ENCODE peak calls at places on chromosomes 13 and 19, in seven cellular contexts. One of them, this sample, is unnamed.

GRCh38 chr19:2237869-2238153 is 1.2 kb downstream of the SF3A2 start:
- DNase-seq in stimulated activated CD4-positive, alpha-beta T cell treated with anti-CD3 and anti-CD28 coated beads, Interleukin-4, amount 100 ng/mL, for 48 hours: no peak
- DNase-seq in cardiac muscle cell: no peak
- DNase-seq in NCI-H748 treated with DMSO at 0.1 percent for 48 hours: no peak
- DNase-seq in SHP77 treated with DMSO at 0.1 percent for 48 hours: no peak
- DNase-seq in ecto neural progenitor cell: no peak
- DNase-seq in activated naive CD8-positive, alpha-beta T cell treated with anti-CD3 and anti-CD28 coated beads, Interleukin-2, amount 50 U/mL, for 24 hours: no peak
- DNase-seq in this sample: no peak

GRCh38 chr13:110506396-110506795 is 55.1 kb downstream of the RAB20 start:
- DNase-seq in stimulated activated CD4-positive, alpha-beta T cell treated with anti-CD3 and anti-CD28 coated beads, Interleukin-4, amount 100 ng/mL, for 48 hours: no peak
- DNase-seq in cardiac muscle cell: no peak
- DNase-seq in NCI-H748 treated with DMSO at 0.1 percent for 48 hours: no peak
- DNase-seq in SHP77 treated with DMSO at 0.1 percent for 48 hours: no peak
- DNase-seq in ecto neural progenitor cell: no peak
- DNase-seq in activated naive CD8-positive, alpha-beta T cell treated with anti-CD3 and anti-CD28 coated beads, Interleukin-2, amount 50 U/mL, for 24 hours: no peak
- DNase-seq in this sample: no peak

GRCh38 chr13:60018536-60018935 is 145.2 kb downstream of the DIAPH3 start:
- DNase-seq in stimulated activated CD4-positive, alpha-beta T cell treated with anti-CD3 and anti-CD28 coated beads, Interleukin-4, amount 100 ng/mL, for 48 hours: no peak
- DNase-seq in cardiac muscle cell: no peak
- DNase-seq in NCI-H748 treated with DMSO at 0.1 percent for 48 hours: no peak
- DNase-seq in SHP77 treated with DMSO at 0.1 percent for 48 hours: no peak
- DNase-seq in ecto neural progenitor cell: no peak
- DNase-seq in activated naive CD8-positive, alpha-beta T cell treated with anti-CD3 and anti-CD28 coated beads, Interleukin-2, amount 50 U/mL, for 24 hours: no peak
- DNase-seq in this sample: no peak

GRCh38 chr13:91127995-91128394 is 219.5 kb upstream of the MIR17HG start:
- DNase-seq in stimulated activated CD4-positive, alpha-beta T cell treated with anti-CD3 and anti-CD28 coated beads, Interleukin-4, amount 100 ng/mL, for 48 hours: no peak
- DNase-seq in cardiac muscle cell: no peak
- DNase-seq in NCI-H748 treated with DMSO at 0.1 percent for 48 hours: no peak
- DNase-seq in SHP77 treated with DMSO at 0.1 percent for 48 hours: no peak
- DNase-seq in ecto neural progenitor cell: no peak
- DNase-seq in activated naive CD8-positive, alpha-beta T cell treated with anti-CD3 and anti-CD28 coated beads, Interleukin-2, amount 50 U/mL, for 24 hours: no peak
- DNase-seq in this sample: no peak

GRCh38 chr19:19817357-19817756 is 4.2 kb downstream of the ZNF506 start:
- DNase-seq in stimulated activated CD4-positive, alpha-beta T cell treated with anti-CD3 and anti-CD28 coated beads, Interleukin-4, amount 100 ng/mL, for 48 hours: peak; percentile 47
- DNase-seq in cardiac muscle cell: no peak
- DNase-seq in NCI-H748 treated with DMSO at 0.1 percent for 48 hours: no peak
- DNase-seq in SHP77 treated with DMSO at 0.1 percent for 48 hours: no peak
- DNase-seq in ecto neural progenitor cell: no peak
- DNase-seq in activated naive CD8-positive, alpha-beta T cell treated with anti-CD3 and anti-CD28 coated beads, Interleukin-2, amount 50 U/mL, for 24 hours: peak; percentile 55
- DNase-seq in this sample: no peak

GRCh38 chr13:51373451-51373850 is 34.0 kb downstream of the SERPINE3 start:
- DNase-seq in stimulated activated CD4-positive, alpha-beta T cell treated with anti-CD3 and anti-CD28 coated beads, Interleukin-4, amount 100 ng/mL, for 48 hours: no peak
- DNase-seq in cardiac muscle cell: no peak
- DNase-seq in NCI-H748 treated with DMSO at 0.1 percent for 48 hours: no peak
- DNase-seq in SHP77 treated with DMSO at 0.1 percent for 48 hours: no peak
- DNase-seq in ecto neural progenitor cell: no peak
- DNase-seq in activated naive CD8-positive, alpha-beta T cell treated with anti-CD3 and anti-CD28 coated beads, Interleukin-2, amount 50 U/mL, for 24 hours: no peak
- DNase-seq in this sample: no peak

GRCh38 chr19:44666852-44667251 is 4.4 kb upstream of the CEACAM19 start:
- DNase-seq in stimulated activated CD4-positive, alpha-beta T cell treated with anti-CD3 and anti-CD28 coated beads, Interleukin-4, amount 100 ng/mL, for 48 hours: no peak
- DNase-seq in cardiac muscle cell: no peak
- DNase-seq in NCI-H748 treated with DMSO at 0.1 percent for 48 hours: no peak
- DNase-seq in SHP77 treated with DMSO at 0.1 percent for 48 hours: no peak
- DNase-seq in ecto neural progenitor cell: no peak
- DNase-seq in activated naive CD8-positive, alpha-beta T cell treated with anti-CD3 and anti-CD28 coated beads, Interleukin-2, amount 50 U/mL, for 24 hours: no peak
- DNase-seq in this sample: no peak

GRCh38 chr13:102856603-102857002 is 10.8 kb downstream of the ERCC5 start:
- DNase-seq in stimulated activated CD4-positive, alpha-beta T cell treated with anti-CD3 and anti-CD28 coated beads, Interleukin-4, amount 100 ng/mL, for 48 hours: no peak
- DNase-seq in cardiac muscle cell: no peak
- DNase-seq in NCI-H748 treated with DMSO at 0.1 percent for 48 hours: no peak
- DNase-seq in SHP77 treated with DMSO at 0.1 percent for 48 hours: no peak
- DNase-seq in ecto neural progenitor cell: no peak
- DNase-seq in activated naive CD8-positive, alpha-beta T cell treated with anti-CD3 and anti-CD28 coated beads, Interleukin-2, amount 50 U/mL, for 24 hours: no peak
- DNase-seq in this sample: no peak

GRCh38 chr13:43787518-43787891 is 733 bp upstream of the ENOX1 start:
- DNase-seq in stimulated activated CD4-positive, alpha-beta T cell treated with anti-CD3 and anti-CD28 coated beads, Interleukin-4, amount 100 ng/mL, for 48 hours: no peak
- DNase-seq in cardiac muscle cell: no peak
- DNase-seq in NCI-H748 treated with DMSO at 0.1 percent for 48 hours: no peak
- DNase-seq in SHP77 treated with DMSO at 0.1 percent for 48 hours: no peak
- DNase-seq in ecto neural progenitor cell: no peak
- DNase-seq in activated naive CD8-positive, alpha-beta T cell treated with anti-CD3 and anti-CD28 coated beads, Interleukin-2, amount 50 U/mL, for 24 hours: no peak
- DNase-seq in this sample: no peak

GRCh38 chr13:30053904-30054303 is 203.5 kb upstream of the UBL3 start:
- DNase-seq in stimulated activated CD4-positive, alpha-beta T cell treated with anti-CD3 and anti-CD28 coated beads, Interleukin-4, amount 100 ng/mL, for 48 hours: no peak
- DNase-seq in cardiac muscle cell: no peak
- DNase-seq in NCI-H748 treated with DMSO at 0.1 percent for 48 hours: no peak
- DNase-seq in SHP77 treated with DMSO at 0.1 percent for 48 hours: no peak
- DNase-seq in ecto neural progenitor cell: no peak
- DNase-seq in activated naive CD8-positive, alpha-beta T cell treated with anti-CD3 and anti-CD28 coated beads, Interleukin-2, amount 50 U/mL, for 24 hours: no peak
- DNase-seq in this sample: no peak

GRCh38 chr19:8512115-8512967 is 1.6 kb downstream of the ZNF414 start:
- DNase-seq in stimulated activated CD4-positive, alpha-beta T cell treated with anti-CD3 and anti-CD28 coated beads, Interleukin-4, amount 100 ng/mL, for 48 hours: no peak
- DNase-seq in cardiac muscle cell: no peak
- DNase-seq in NCI-H748 treated with DMSO at 0.1 percent for 48 hours: no peak
- DNase-seq in SHP77 treated with DMSO at 0.1 percent for 48 hours: peak; percentile 38
- DNase-seq in ecto neural progenitor cell: no peak
- DNase-seq in activated naive CD8-positive, alpha-beta T cell treated with anti-CD3 and anti-CD28 coated beads, Interleukin-2, amount 50 U/mL, for 24 hours: peak; percentile 43
- DNase-seq in this sample: no peak

GRCh38 chr19:28913626-28914025 is 299.3 kb downstream of the UQCRFS1 start:
- DNase-seq in stimulated activated CD4-positive, alpha-beta T cell treated with anti-CD3 and anti-CD28 coated beads, Interleukin-4, amount 100 ng/mL, for 48 hours: no peak
- DNase-seq in cardiac muscle cell: no peak
- DNase-seq in NCI-H748 treated with DMSO at 0.1 percent for 48 hours: no peak
- DNase-seq in SHP77 treated with DMSO at 0.1 percent for 48 hours: no peak
- DNase-seq in ecto neural progenitor cell: no peak
- DNase-seq in activated naive CD8-positive, alpha-beta T cell treated with anti-CD3 and anti-CD28 coated beads, Interleukin-2, amount 50 U/mL, for 24 hours: no peak
- DNase-seq in this sample: no peak

GRCh38 chr13:77207943-77208342 is 119.0 kb downstream of the MYCBP2 start:
- DNase-seq in stimulated activated CD4-positive, alpha-beta T cell treated with anti-CD3 and anti-CD28 coated beads, Interleukin-4, amount 100 ng/mL, for 48 hours: no peak
- DNase-seq in cardiac muscle cell: no peak
- DNase-seq in NCI-H748 treated with DMSO at 0.1 percent for 48 hours: no peak
- DNase-seq in SHP77 treated with DMSO at 0.1 percent for 48 hours: no peak
- DNase-seq in ecto neural progenitor cell: no peak
- DNase-seq in activated naive CD8-positive, alpha-beta T cell treated with anti-CD3 and anti-CD28 coated beads, Interleukin-2, amount 50 U/mL, for 24 hours: no peak
- DNase-seq in this sample: no peak

GRCh38 chr19:4589579-4590410 is 30.3 kb upstream of the SEMA6B start:
- DNase-seq in stimulated activated CD4-positive, alpha-beta T cell treated with anti-CD3 and anti-CD28 coated beads, Interleukin-4, amount 100 ng/mL, for 48 hours: no peak
- DNase-seq in cardiac muscle cell: peak; percentile 87
- DNase-seq in NCI-H748 treated with DMSO at 0.1 percent for 48 hours: no peak
- DNase-seq in SHP77 treated with DMSO at 0.1 percent for 48 hours: no peak
- DNase-seq in ecto neural progenitor cell: no peak
- DNase-seq in activated naive CD8-positive, alpha-beta T cell treated with anti-CD3 and anti-CD28 coated beads, Interleukin-2, amount 50 U/mL, for 24 hours: peak; percentile 23
- DNase-seq in this sample: no peak

GRCh38 chr19:45173816-45174215 is 4.2 kb downstream of the TRAPPC6A start:
- DNase-seq in stimulated activated CD4-positive, alpha-beta T cell treated with anti-CD3 and anti-CD28 coated beads, Interleukin-4, amount 100 ng/mL, for 48 hours: no peak
- DNase-seq in cardiac muscle cell: no peak
- DNase-seq in NCI-H748 treated with DMSO at 0.1 percent for 48 hours: no peak
- DNase-seq in SHP77 treated with DMSO at 0.1 percent for 48 hours: no peak
- DNase-seq in ecto neural progenitor cell: no peak
- DNase-seq in activated naive CD8-positive, alpha-beta T cell treated with anti-CD3 and anti-CD28 coated beads, Interleukin-2, amount 50 U/mL, for 24 hours: no peak
- DNase-seq in this sample: no peak

GRCh38 chr19:50994129-50994528 is 7.3 kb downstream of the KLK8 start:
- DNase-seq in stimulated activated CD4-positive, alpha-beta T cell treated with anti-CD3 and anti-CD28 coated beads, Interleukin-4, amount 100 ng/mL, for 48 hours: no peak
- DNase-seq in cardiac muscle cell: no peak
- DNase-seq in NCI-H748 treated with DMSO at 0.1 percent for 48 hours: no peak
- DNase-seq in SHP77 treated with DMSO at 0.1 percent for 48 hours: no peak
- DNase-seq in ecto neural progenitor cell: no peak
- DNase-seq in activated naive CD8-positive, alpha-beta T cell treated with anti-CD3 and anti-CD28 coated beads, Interleukin-2, amount 50 U/mL, for 24 hours: no peak
- DNase-seq in this sample: no peak

GRCh38 chr19:51794865-51795490 is at the start of gene FPR3:
- DNase-seq in stimulated activated CD4-positive, alpha-beta T cell treated with anti-CD3 and anti-CD28 coated beads, Interleukin-4, amount 100 ng/mL, for 48 hours: no peak
- DNase-seq in cardiac muscle cell: no peak
- DNase-seq in NCI-H748 treated with DMSO at 0.1 percent for 48 hours: no peak
- DNase-seq in SHP77 treated with DMSO at 0.1 percent for 48 hours: no peak
- DNase-seq in ecto neural progenitor cell: no peak
- DNase-seq in activated naive CD8-positive, alpha-beta T cell treated with anti-CD3 and anti-CD28 coated beads, Interleukin-2, amount 50 U/mL, for 24 hours: no peak
- DNase-seq in this sample: no peak

GRCh38 chr13:113625965-113626661 is 31.9 kb downstream of the ATP4B start:
- DNase-seq in stimulated activated CD4-positive, alpha-beta T cell treated with anti-CD3 and anti-CD28 coated beads, Interleukin-4, amount 100 ng/mL, for 48 hours: no peak
- DNase-seq in cardiac muscle cell: no peak
- DNase-seq in NCI-H748 treated with DMSO at 0.1 percent for 48 hours: no peak
- DNase-seq in SHP77 treated with DMSO at 0.1 percent for 48 hours: no peak
- DNase-seq in ecto neural progenitor cell: no peak
- DNase-seq in activated naive CD8-positive, alpha-beta T cell treated with anti-CD3 and anti-CD28 coated beads, Interleukin-2, amount 50 U/mL, for 24 hours: no peak
- DNase-seq in this sample: no peak

GRCh38 chr13:21663197-21663596 is 7.7 kb upstream of the FGF9 start:
- DNase-seq in stimulated activated CD4-positive, alpha-beta T cell treated with anti-CD3 and anti-CD28 coated beads, Interleukin-4, amount 100 ng/mL, for 48 hours: no peak
- DNase-seq in cardiac muscle cell: no peak
- DNase-seq in NCI-H748 treated with DMSO at 0.1 percent for 48 hours: no peak
- DNase-seq in SHP77 treated with DMSO at 0.1 percent for 48 hours: peak; percentile 32
- DNase-seq in ecto neural progenitor cell: no peak
- DNase-seq in activated naive CD8-positive, alpha-beta T cell treated with anti-CD3 and anti-CD28 coated beads, Interleukin-2, amount 50 U/mL, for 24 hours: no peak
- DNase-seq in this sample: no peak

GRCh38 chr19:3687774-3688706 is 12.2 kb downstream of the PIP5K1C start:
- DNase-seq in stimulated activated CD4-positive, alpha-beta T cell treated with anti-CD3 and anti-CD28 coated beads, Interleukin-4, amount 100 ng/mL, for 48 hours: no peak
- DNase-seq in cardiac muscle cell: peak; percentile 32
- DNase-seq in NCI-H748 treated with DMSO at 0.1 percent for 48 hours: no peak
- DNase-seq in SHP77 treated with DMSO at 0.1 percent for 48 hours: no peak
- DNase-seq in ecto neural progenitor cell: peak; percentile 59
- DNase-seq in activated naive CD8-positive, alpha-beta T cell treated with anti-CD3 and anti-CD28 coated beads, Interleukin-2, amount 50 U/mL, for 24 hours: peak; percentile 50
- DNase-seq in this sample: no peak

GRCh38 chr13:86881390-86881789 is 789.8 kb upstream of the SLITRK5 start:
- DNase-seq in stimulated activated CD4-positive, alpha-beta T cell treated with anti-CD3 and anti-CD28 coated beads, Interleukin-4, amount 100 ng/mL, for 48 hours: no peak
- DNase-seq in cardiac muscle cell: no peak
- DNase-seq in NCI-H748 treated with DMSO at 0.1 percent for 48 hours: no peak
- DNase-seq in SHP77 treated with DMSO at 0.1 percent for 48 hours: no peak
- DNase-seq in ecto neural progenitor cell: no peak
- DNase-seq in activated naive CD8-positive, alpha-beta T cell treated with anti-CD3 and anti-CD28 coated beads, Interleukin-2, amount 50 U/mL, for 24 hours: no peak
- DNase-seq in this sample: no peak

GRCh38 chr19:47446534-47447469 is 24.9 kb downstream of the SLC8A2 start:
- DNase-seq in stimulated activated CD4-positive, alpha-beta T cell treated with anti-CD3 and anti-CD28 coated beads, Interleukin-4, amount 100 ng/mL, for 48 hours: no peak
- DNase-seq in cardiac muscle cell: peak; percentile 61
- DNase-seq in NCI-H748 treated with DMSO at 0.1 percent for 48 hours: peak; percentile 30
- DNase-seq in SHP77 treated with DMSO at 0.1 percent for 48 hours: peak; percentile 74
- DNase-seq in ecto neural progenitor cell: peak; percentile 84
- DNase-seq in activated naive CD8-positive, alpha-beta T cell treated with anti-CD3 and anti-CD28 coated beads, Interleukin-2, amount 50 U/mL, for 24 hours: peak; percentile 54
- DNase-seq in this sample: no peak

GRCh38 chr13:18951412-18951811 is 230.2 kb downstream of the TUBA3C start:
- DNase-seq in stimulated activated CD4-positive, alpha-beta T cell treated with anti-CD3 and anti-CD28 coated beads, Interleukin-4, amount 100 ng/mL, for 48 hours: no peak
- DNase-seq in cardiac muscle cell: no peak
- DNase-seq in NCI-H748 treated with DMSO at 0.1 percent for 48 hours: no peak
- DNase-seq in SHP77 treated with DMSO at 0.1 percent for 48 hours: no peak
- DNase-seq in ecto neural progenitor cell: no peak
- DNase-seq in activated naive CD8-positive, alpha-beta T cell treated with anti-CD3 and anti-CD28 coated beads, Interleukin-2, amount 50 U/mL, for 24 hours: no peak
- DNase-seq in this sample: no peak

GRCh38 chr13:32031025-32031814 is at the start of gene FRY:
- DNase-seq in stimulated activated CD4-positive, alpha-beta T cell treated with anti-CD3 and anti-CD28 coated beads, Interleukin-4, amount 100 ng/mL, for 48 hours: peak; percentile 19
- DNase-seq in cardiac muscle cell: peak; percentile 78
- DNase-seq in NCI-H748 treated with DMSO at 0.1 percent for 48 hours: peak; percentile 93
- DNase-seq in SHP77 treated with DMSO at 0.1 percent for 48 hours: peak; percentile 48
- DNase-seq in ecto neural progenitor cell: peak; percentile 87
- DNase-seq in activated naive CD8-positive, alpha-beta T cell treated with anti-CD3 and anti-CD28 coated beads, Interleukin-2, amount 50 U/mL, for 24 hours: peak; percentile 53
- DNase-seq in this sample: peak; percentile 30

GRCh38 chr19:39563408-39563807 is 23.4 kb upstream of the EID2 start:
- DNase-seq in stimulated activated CD4-positive, alpha-beta T cell treated with anti-CD3 and anti-CD28 coated beads, Interleukin-4, amount 100 ng/mL, for 48 hours: no peak
- DNase-seq in cardiac muscle cell: no peak
- DNase-seq in NCI-H748 treated with DMSO at 0.1 percent for 48 hours: no peak
- DNase-seq in SHP77 treated with DMSO at 0.1 percent for 48 hours: no peak
- DNase-seq in ecto neural progenitor cell: no peak
- DNase-seq in activated naive CD8-positive, alpha-beta T cell treated with anti-CD3 and anti-CD28 coated beads, Interleukin-2, amount 50 U/mL, for 24 hours: no peak
- DNase-seq in this sample: no peak

GRCh38 chr13:47904239-47904638 is 96.8 kb downstream of the SUCLA2 start:
- DNase-seq in stimulated activated CD4-positive, alpha-beta T cell treated with anti-CD3 and anti-CD28 coated beads, Interleukin-4, amount 100 ng/mL, for 48 hours: no peak
- DNase-seq in cardiac muscle cell: no peak
- DNase-seq in NCI-H748 treated with DMSO at 0.1 percent for 48 hours: no peak
- DNase-seq in SHP77 treated with DMSO at 0.1 percent for 48 hours: no peak
- DNase-seq in ecto neural progenitor cell: no peak
- DNase-seq in activated naive CD8-positive, alpha-beta T cell treated with anti-CD3 and anti-CD28 coated beads, Interleukin-2, amount 50 U/mL, for 24 hours: no peak
- DNase-seq in this sample: no peak